ENCODE peak calls at places on chromosomes 4 and X, in eight cellular contexts. U is PC-3; R is lower leg skin; I is fibroblast of mammary gland; V is fibroblast of lung; Q is A549; N is CD8-positive, alpha-beta T cell; M is fibroblast of pulmonary artery. A is an unnamed sample.
A peak's percentile ranks its signal among the peaks of the same experiment; 100 is the strongest.

GRCh38 chr4:82017680-82018079 is 356.1 kb downstream of the HNRNPD start:
- DNase-seq in Q (peak; percentile 5), N (no peak), M (peak; percentile 49), U (peak; percentile 57), I (peak; percentile 16), R (no peak), V (peak; percentile 13), A (peak; percentile 1)

GRCh38 chrX:2677764-2678163 is 13.3 kb upstream of the CD99 start:
- DNase-seq in Q (peak; percentile 88), U (peak; percentile 89), R (peak; percentile 94), V (peak; percentile 98), N (no peak), I (peak; percentile 99), M (peak; percentile 98), A (peak; percentile 93)

GRCh38 chr4:20829958-20830357 is 129.7 kb downstream of the PACRGL start:
- DNase-seq in U (peak; percentile 9), M (peak; percentile 14), N (no peak), Q (no peak), R (no peak), V (peak; percentile 4), I (peak; percentile 52), A (no peak)

GRCh38 chrX:69065451-69065850 is 99.8 kb downstream of the PJA1 start:
- DNase-seq in I (peak; percentile 44), U (peak; percentile 31), V (peak; percentile 60), M (no peak), R (peak; percentile 52), N (no peak), Q (peak; percentile 6), A (no peak)

GRCh38 chr4:27316176-27316575 is 455.5 kb downstream of the STIM2 start:
- DNase-seq in I (no peak), Q (no peak), U (peak; percentile 61), V (no peak), R (no peak), N (no peak), M (no peak), A (no peak)

GRCh38 chrX:73916931-73917657 is 354.1 kb downstream of the CHIC1 start:
- DNase-seq in R (no peak), Q (peak; percentile 77), U (peak; percentile 83), N (no peak), M (peak; percentile 95), V (peak; percentile 97), I (peak; percentile 86), A (peak; percentile 65)

GRCh38 chr4:142645478-142646108 is 200.5 kb downstream of the INPP4B start:
- DNase-seq in R (no peak), V (peak; percentile 35), Q (no peak), M (peak; percentile 51), I (no peak), N (no peak), U (no peak), A (no peak)

GRCh38 chrX:50158616-50159015 is 42.2 kb downstream of the AKAP4 start:
- DNase-seq in U (no peak), N (no peak), V (no peak), R (no peak), Q (no peak), M (no peak), I (no peak), A (no peak)

GRCh38 chr4:113358784-113359183 is 309.3 kb downstream of the ANK2 start:
- DNase-seq in R (no peak), U (peak; percentile 35), V (no peak), N (no peak), Q (peak; percentile 6), I (no peak), M (peak; percentile 11), A (no peak)

GRCh38 chr4:87230806-87231205 is 10.4 kb upstream of the KLHL8 start:
- DNase-seq in R (no peak), M (no peak), V (no peak), N (no peak), U (no peak), Q (no peak), I (no peak), A (no peak)

GRCh38 chr4:87228561-87228860 is 8.1 kb upstream of the KLHL8 start:
- DNase-seq in N (no peak), M (no peak), U (no peak), V (no peak), R (no peak), Q (no peak), I (no peak), A (no peak)

GRCh38 chr4:87227704-87228560 is 7.5 kb upstream of the KLHL8 start:
- DNase-seq in U (no peak), I (no peak), M (no peak), R (no peak), Q (no peak), N (no peak), V (no peak), A (no peak)

GRCh38 chr4:87232241-87232640 is 11.8 kb upstream of the KLHL8 start:
- DNase-seq in R (no peak), M (no peak), I (peak; percentile 49), Q (no peak), V (no peak), U (no peak), N (no peak), A (no peak)

GRCh38 chr4:87229979-87230378 is 9.6 kb upstream of the KLHL8 start:
- DNase-seq in I (no peak), N (no peak), U (no peak), V (no peak), M (no peak), R (no peak), Q (no peak), A (no peak)
- TF ChIP-seq CTCF in I (no peak), N (no peak), U (no peak), V (no peak), M (no peak), R (no peak), Q (no peak), A (no peak)

GRCh38 chr4:18976884-18977283 is 955.3 kb upstream of the LCORL start:
- DNase-seq in M (no peak), Q (no peak), R (no peak), U (no peak), I (no peak), N (no peak), V (no peak), A (no peak)

GRCh38 chr4:18981234-18981615 is 959.7 kb upstream of the LCORL start:
- DNase-seq in Q (no peak), V (no peak), M (no peak), R (no peak), N (no peak), I (no peak), U (peak; percentile 13), A (no peak)

GRCh38 chr4:18975916-18976610 is 954.5 kb upstream of the LCORL start:
- DNase-seq in Q (no peak), I (no peak), R (no peak), N (no peak), V (no peak), M (no peak), U (no peak), A (no peak)

DNA sequence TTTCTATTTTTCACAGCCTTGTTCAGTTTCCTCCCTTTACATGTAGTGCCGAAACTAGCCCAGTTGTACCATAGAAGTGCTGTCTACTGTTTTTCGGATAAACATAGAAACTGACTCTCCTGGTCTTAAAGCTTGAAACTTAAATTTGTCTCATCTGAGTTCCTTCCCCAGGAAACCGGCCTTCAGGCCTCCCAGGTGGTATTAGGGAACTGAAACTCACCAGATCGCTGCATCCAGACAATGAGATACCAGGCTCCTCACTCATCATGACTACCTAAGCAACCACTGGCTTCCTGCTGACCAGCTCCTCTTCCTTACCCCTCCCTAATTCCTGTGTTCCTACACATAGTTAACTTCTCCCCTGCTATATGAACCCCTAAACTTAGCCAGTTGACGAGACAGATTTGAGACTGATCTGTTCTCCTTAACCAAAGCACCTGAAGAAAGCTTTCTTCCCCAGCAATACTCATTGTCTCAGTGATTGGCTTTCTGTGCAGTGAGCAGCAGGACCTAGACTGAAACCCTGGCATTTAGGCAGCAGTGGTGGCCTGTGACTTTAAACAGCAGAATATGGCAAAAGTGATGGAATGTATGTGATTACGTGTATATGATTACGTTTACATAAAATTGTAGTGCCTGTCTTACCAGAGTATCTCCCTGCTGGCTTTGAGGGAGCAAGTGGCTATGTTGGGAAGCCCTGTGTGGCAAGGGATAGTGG is 959.1 kb upstream of the LCORL start:
- DNase-seq in Q (no peak), U (peak; percentile 4), R (no peak), V (no peak), N (no peak), M (no peak), I (no peak), A (no peak)
- H3K4me3 ChIP-seq in Q (no peak overlapping the region), U (no peak overlapping the region), R (no peak overlapping the region), V (no peak overlapping the region), N (no peak overlapping the region), M (no peak overlapping the region), I (no peak overlapping the region), A (no peak overlapping the region)

GRCh38 chr4:2241410-2242353 is at the start of the genes HAUS3 and POLN:
- DNase-seq in U (peak; percentile 95), N (peak; percentile 99), Q (peak; percentile 96), M (peak; percentile 98), R (peak; percentile 100), I (peak; percentile 97), V (peak; percentile 90), A (peak; percentile 94)
- TF ChIP-seq CTCF in U (no peak), N (no peak), Q (no peak), M (peak; percentile 16), R (no peak), I (no peak), V (no peak), A (no peak)

GRCh38 chr4:119026662-119027444 is 108.8 kb upstream of the MYOZ2 start:
- DNase-seq in M (no peak), V (no peak), R (no peak), N (no peak), U (no peak), I (peak; percentile 56), Q (peak; percentile 53), A (no peak)

GRCh38 chr4:119027815-119028214 is 107.8 kb upstream of the MYOZ2 start:
- DNase-seq in V (no peak), N (no peak), I (no peak), M (no peak), Q (no peak), U (no peak), R (no peak), A (no peak)

GRCh38 chr4:119025440-119025839 is 110.2 kb upstream of the MYOZ2 start:
- DNase-seq in R (no peak), N (no peak), M (peak; percentile 70), U (peak; percentile 73), Q (peak; percentile 71), V (peak; percentile 77), I (peak; percentile 77), A (no peak)

GRCh38 chr4:119024102-119024501 is 111.5 kb upstream of the MYOZ2 start:
- DNase-seq in V (no peak), Q (no peak), N (no peak), M (no peak), R (no peak), I (no peak), U (no peak), A (no peak)

DNA sequence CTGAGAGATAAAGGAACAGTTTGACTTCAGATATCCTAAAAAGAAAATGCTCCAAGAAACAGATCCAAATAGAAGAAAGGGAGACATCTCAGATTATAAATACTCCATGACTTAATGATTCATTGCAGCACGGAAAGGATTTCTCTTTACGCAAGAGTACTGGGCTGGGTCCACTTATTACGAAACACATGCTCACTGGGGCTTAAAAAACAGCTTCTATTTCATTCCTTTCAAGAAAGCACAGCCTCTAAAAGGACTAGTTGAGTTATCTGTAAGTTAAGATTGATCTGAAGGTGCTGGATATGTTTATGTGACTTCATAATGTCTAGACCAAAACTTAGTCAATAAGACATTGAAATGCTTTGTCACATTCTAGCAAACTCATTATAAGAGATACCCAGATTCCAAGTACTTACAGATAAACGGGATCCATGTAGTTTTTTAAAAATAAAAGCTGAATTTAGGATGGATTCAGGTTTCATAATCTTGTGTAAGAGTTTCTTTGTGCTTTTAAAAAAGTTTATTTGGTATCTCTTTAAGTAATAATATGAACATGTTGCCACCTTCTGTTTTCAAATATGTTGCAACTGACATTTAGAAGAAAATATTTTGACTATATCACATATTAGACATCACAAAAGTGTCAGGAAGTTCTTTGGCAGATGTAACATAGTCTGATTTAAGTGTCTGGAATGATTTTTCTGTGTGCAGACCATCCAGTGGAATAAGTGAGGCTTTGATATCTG is 109.5 kb upstream of the MYOZ2 start:
- DNase-seq in U (peak; percentile 60), V (peak; percentile 91), Q (peak; percentile 85), R (no peak), M (peak; percentile 94), I (peak; percentile 95), N (no peak), A (no peak)
- H3K4me3 ChIP-seq in U (peak overlapping the region; percentile 59), V (peak overlapping the region; percentile 60), Q (peak overlapping the region; percentile 42), R (no peak overlapping the region), M (peak overlapping the region; percentile 25), I (peak overlapping the region; percentile 28), N (no peak overlapping the region), A (no peak overlapping the region)